ENCODE peak calls at places on chromosome 13, in seven cellular contexts. Q, P, O, F, K, R and G are unnamed samples.

GRCh38 chr13:26872444-26873173 is 112.0 kb upstream of the GPR12 start:
- DNase-seq in Q (peak), P (no peak), O (no peak), F (peak), K (peak), R (no peak), G (peak)

GRCh38 chr13:82323101-82323500 is 1559.2 kb downstream of the SLITRK1 start:
- DNase-seq in Q (no peak), P (no peak), O (no peak), F (no peak), K (no peak), R (no peak), G (no peak)

GRCh38 chr13:67314405-67314804 is 84.3 kb upstream of the PCDH9 start:
- DNase-seq in Q (no peak), P (no peak), O (no peak), F (no peak), K (no peak), R (no peak), G (no peak)

GRCh38 chr13:24747248-24748151 is 16.5 kb upstream of the RNF17 start:
- DNase-seq in Q (no peak), P (no peak), O (peak), F (no peak), K (no peak), R (no peak), G (no peak)

GRCh38 chr13:42575938-42576337 is 2.0 kb downstream of the TNFSF11 start:
- DNase-seq in Q (no peak), P (no peak), O (no peak), F (no peak), K (no peak), R (no peak), G (no peak)

GRCh38 chr13:39159393-39159792 is 121.1 kb downstream of the NHLRC3 start:
- DNase-seq in Q (no peak), P (no peak), O (no peak), F (no peak), K (no peak), R (no peak), G (no peak)

GRCh38 chr13:37313383-37313782 is 207.9 kb upstream of the CSNK1A1L start:
- DNase-seq in Q (no peak), P (peak), O (peak), F (no peak), K (no peak), R (no peak), G (no peak)

GRCh38 chr13:106491928-106492327 is 43.5 kb downstream of the EFNB2 start:
- DNase-seq in Q (no peak), P (no peak), O (no peak), F (no peak), K (no peak), R (no peak), G (peak)

GRCh38 chr13:23372264-23372905 is 61.1 kb downstream of the SACS start:
- DNase-seq in Q (no peak), P (no peak), O (no peak), F (no peak), K (no peak), R (no peak), G (no peak)

GRCh38 chr13:51520524-51520923 is 63.7 kb upstream of the WDFY2 start:
- DNase-seq in Q (no peak), P (peak), O (peak), F (no peak), K (no peak), R (peak), G (no peak)

GRCh38 chr13:29959086-29959485 is 108.7 kb upstream of the UBL3 start:
- DNase-seq in Q (no peak), P (no peak), O (no peak), F (no peak), K (no peak), R (no peak), G (no peak)

GRCh38 chr13:65585346-65585745 is 1644.8 kb downstream of the PCDH9 start:
- DNase-seq in Q (no peak), P (no peak), O (no peak), F (no peak), K (no peak), R (no peak), G (no peak)

GRCh38 chr13:27487776-27488175 is 37.4 kb upstream of the MTIF3 start:
- DNase-seq in Q (no peak), P (no peak), O (no peak), F (no peak), K (no peak), R (no peak), G (no peak)

GRCh38 chr13:71860547-71861131 is 6.4 kb downstream of the DACH1 start:
- DNase-seq in Q (no peak), P (no peak), O (no peak), F (no peak), K (no peak), R (no peak), G (no peak)

GRCh38 chr13:43785681-43786471 is 896 bp downstream of the ENOX1 start:
- DNase-seq in Q (peak), P (peak), O (peak), F (peak), K (no peak), R (peak), G (peak)

GRCh38 chr13:93635687-93636086 is 409.1 kb downstream of the GPC6 start:
- DNase-seq in Q (peak), P (no peak), O (no peak), F (no peak), K (no peak), R (no peak), G (no peak)

GRCh38 chr13:21435710-21436151 is 23.4 kb downstream of the ZDHHC20 start:
- DNase-seq in Q (peak), P (peak), O (peak), F (peak), K (peak), R (no peak), G (no peak)

GRCh38 chr13:39362652-39363390 is 240.2 kb downstream of the LHFPL6 start:
- DNase-seq in Q (no peak), P (no peak), O (no peak), F (no peak), K (no peak), R (no peak), G (no peak)

GRCh38 chr13:78022164-78022877 is 103.7 kb upstream of the EDNRB start:
- DNase-seq in Q (peak), P (peak), O (peak), F (no peak), K (peak), R (no peak), G (no peak)

GRCh38 chr13:59103004-59103768 is 1060.5 kb downstream of the DIAPH3 start:
- DNase-seq in Q (no peak), P (peak), O (no peak), F (no peak), K (no peak), R (no peak), G (no peak)

GRCh38 chr13:50075619-50076097 is 60.4 kb downstream of the KCNRG start:
- DNase-seq in Q (no peak), P (no peak), O (no peak), F (no peak), K (no peak), R (no peak), G (no peak)

DNA sequence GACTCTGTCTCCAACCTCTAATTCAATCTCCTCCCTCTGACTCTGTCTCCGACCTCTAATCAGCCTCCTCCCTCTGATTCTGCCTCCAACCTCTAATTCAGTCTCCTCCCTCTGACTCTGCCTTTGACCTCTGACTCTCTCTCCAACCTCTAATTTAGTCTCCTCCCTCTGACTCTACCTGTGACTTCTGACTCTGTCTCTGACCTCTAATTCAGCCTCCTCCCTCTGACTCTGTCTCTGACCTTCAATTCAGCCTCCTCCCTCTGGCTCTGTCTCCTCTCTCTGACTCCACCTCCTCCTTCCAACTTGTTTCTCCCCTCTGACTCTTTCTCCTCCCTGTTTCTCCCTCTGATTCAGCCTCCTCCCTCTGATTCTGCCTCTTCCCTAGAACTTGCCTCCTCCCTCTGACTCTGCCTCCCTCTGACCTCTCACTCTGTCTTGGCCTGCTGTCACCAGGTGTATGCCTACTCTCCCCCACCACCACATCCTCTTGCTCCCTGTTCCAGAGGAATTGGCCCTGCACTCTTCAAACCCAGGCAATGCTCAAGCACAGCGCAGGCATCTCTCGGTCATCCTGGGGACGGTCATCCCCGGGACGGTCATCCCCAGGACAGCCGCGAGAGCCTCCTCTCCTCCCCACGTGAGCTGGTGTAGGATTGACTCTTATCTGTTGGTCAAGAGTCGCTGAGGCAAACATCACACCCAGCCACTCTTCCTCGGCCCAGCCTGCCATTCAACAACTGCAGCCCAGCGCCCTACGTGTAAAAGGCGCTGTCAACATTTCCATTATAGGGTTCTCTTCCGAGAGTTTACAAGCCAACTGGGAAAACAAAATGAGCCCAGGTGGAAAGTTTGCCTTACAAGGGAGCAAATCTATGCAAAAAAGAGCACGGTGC is 60.2 kb downstream of the ZIC5 start:
- DNase-seq in Q (no peak), P (no peak), O (no peak), F (no peak), K (no peak), R (no peak), G (no peak)
- H3K27ac ChIP-seq in Q (no peak), P (no peak), O (no peak), F (no peak), K (no peak), R (no peak), G (no peak)

DNA sequence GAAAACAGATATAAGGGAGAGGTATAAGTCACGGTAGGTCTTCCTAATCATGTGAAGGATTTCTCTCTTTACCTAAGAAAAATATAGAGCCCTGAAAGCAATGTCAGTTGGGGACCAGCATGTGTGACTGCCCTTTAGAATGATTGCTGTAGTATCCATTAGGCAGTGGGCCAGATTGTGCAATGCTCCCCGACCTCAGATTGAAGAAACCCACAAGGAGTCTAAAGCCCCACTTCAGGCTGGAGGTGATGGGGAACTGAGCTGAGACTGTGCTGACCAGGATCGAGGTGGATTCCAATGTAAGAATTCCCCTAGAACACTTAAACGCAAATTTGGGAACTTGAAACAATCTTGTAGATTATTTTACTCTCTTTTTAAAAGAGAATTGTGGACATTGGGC is 614.4 kb downstream of the LIG4 start:
- DNase-seq in Q (no peak), P (no peak), O (no peak), F (no peak), K (no peak), R (no peak), G (no peak)
- H3K27ac ChIP-seq in Q (no peak), P (no peak), O (no peak), F (no peak), K (no peak), R (no peak), G (no peak)

GRCh38 chr13:113021811-113022210 is 52.8 kb downstream of the MCF2L start:
- DNase-seq in Q (no peak), P (no peak), O (no peak), F (peak), K (no peak), R (no peak), G (no peak)

GRCh38 chr13:113022391-113023216 is 53.6 kb downstream of the MCF2L start:
- DNase-seq in Q (no peak), P (no peak), O (peak), F (peak), K (no peak), R (no peak), G (no peak)

GRCh38 chr13:113024466-113024865 is 55.5 kb downstream of the MCF2L start:
- DNase-seq in Q (no peak), P (no peak), O (no peak), F (peak), K (no peak), R (no peak), G (no peak)

GRCh38 chr13:113023694-113024430 is 54.8 kb downstream of the MCF2L start:
- DNase-seq in Q (no peak), P (no peak), O (no peak), F (peak), K (no peak), R (no peak), G (no peak)

DNA sequence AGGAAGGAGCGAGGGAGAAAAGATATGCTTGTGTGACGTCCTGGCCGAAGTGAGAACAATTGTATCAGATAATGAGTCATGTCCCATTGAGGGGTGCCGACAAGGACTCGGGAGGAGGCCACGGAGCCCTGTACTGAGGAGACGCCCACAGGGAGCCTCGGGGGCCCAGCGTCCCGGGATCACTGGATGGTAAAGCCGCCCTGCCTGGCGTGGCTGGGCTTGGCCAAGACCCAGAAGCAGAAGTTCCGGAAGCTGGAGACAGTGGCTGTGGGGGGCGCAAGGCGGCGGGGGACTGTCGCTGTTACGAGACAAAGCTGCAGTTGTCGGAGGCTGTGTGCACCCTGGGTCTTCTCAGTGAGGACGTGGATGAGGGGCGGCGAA is 54.2 kb downstream of the MCF2L start:
- DNase-seq in Q (no peak), P (no peak), O (no peak), F (peak), K (no peak), R (no peak), G (no peak)
- H3K27ac ChIP-seq in Q (no peak), P (no peak), O (no peak), F (peak), K (no peak), R (no peak), G (peak)

DNA sequence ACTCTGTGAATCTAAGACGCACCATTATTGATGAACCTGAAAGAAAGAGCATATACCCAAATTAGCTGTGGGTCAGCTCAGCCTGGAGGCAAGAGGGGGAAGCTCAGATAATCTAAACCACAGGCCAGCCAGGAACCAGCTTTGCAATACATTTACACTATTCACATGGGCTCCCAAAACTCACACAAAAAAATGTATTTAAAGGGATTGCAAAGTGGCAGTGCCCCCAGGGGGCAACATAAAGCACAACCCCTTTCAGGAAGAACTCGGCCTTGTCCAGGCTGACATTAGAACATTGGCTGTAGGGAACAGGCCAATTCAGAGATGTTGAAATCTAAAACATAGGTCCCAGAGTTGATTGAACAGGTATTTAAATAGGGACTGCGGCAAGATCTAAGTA is 3.2 kb upstream of the PROZ start:
- DNase-seq in Q (no peak), P (no peak), O (no peak), F (no peak), K (no peak), R (no peak), G (no peak)
- H3K27ac ChIP-seq in Q (no peak), P (no peak), O (no peak), F (no peak), K (no peak), R (no peak), G (no peak)

DNA sequence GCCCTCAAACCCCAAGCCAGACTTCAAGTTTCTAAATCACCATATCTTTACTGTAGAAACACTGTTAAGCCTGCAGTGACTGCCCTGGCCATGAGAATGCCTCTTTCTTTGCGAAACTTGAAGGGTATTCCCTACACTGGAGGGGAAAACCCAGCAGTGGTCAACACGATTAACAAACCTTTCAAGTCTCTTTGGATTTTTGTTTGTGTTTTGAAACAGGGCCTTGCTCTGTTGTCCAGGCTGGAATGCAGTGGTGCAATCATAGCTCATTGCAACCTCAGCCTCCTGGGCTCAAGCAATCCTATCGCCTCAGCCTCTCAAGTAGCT is 17.4 kb upstream of the POMP start:
- DNase-seq in Q (no peak), P (no peak), O (no peak), F (no peak), K (no peak), R (no peak), G (no peak)
- H3K27ac ChIP-seq in Q (no peak), P (no peak), O (no peak), F (peak), K (no peak), R (no peak), G (no peak)

DNA sequence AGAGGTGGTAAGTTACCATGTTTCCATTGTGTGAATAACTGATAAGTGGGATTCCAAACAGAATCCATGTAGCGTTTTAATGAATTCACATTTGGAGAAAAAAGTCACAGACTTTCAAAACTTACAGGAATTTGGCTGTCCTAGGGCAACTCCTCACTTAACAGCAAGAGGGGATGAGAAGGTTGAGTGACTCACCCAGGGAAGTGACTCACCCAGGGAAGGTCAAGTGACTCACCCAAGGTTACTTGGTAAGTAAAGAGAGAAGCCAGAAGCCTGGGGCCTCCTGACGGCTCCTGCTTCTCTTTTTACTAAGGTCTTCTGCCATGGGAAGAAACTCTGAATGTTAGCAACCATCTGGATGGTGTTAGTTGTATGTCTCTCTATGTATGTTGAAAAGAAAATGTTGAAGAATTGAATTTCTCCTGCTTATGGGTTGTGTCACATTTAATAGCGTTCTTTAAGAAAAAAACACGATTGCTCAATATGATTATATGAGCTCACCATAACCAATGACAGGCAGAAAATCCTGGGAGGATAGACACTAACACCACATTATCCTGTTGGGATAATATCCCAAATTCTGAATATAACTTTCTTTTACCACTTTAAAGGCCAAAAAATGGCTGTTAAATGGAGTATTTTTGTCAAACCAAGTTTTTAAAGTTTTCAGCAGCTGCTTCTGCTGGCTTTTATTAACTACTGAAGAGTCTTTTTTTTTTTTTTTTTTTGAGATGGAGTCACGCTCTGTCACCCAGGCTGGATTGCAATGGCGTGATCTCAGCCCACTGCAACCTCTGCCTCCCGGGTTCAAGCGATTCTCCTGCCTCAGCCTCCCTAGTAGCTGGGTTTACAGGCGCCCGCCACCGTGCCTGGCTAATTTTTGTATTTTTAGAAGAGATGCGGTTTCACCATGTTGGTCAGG is 195.6 kb downstream of the GGACT start:
- DNase-seq in Q (peak), P (peak), O (peak), F (peak), K (no peak), R (peak), G (no peak)
- H3K27ac ChIP-seq in Q (no peak), P (peak), O (no peak), F (peak), K (no peak), R (peak), G (no peak)

GRCh38 chr13:28576037-28576436 is 81.1 kb upstream of the FLT1 start:
- DNase-seq in Q (no peak), P (no peak), O (no peak), F (no peak), K (no peak), R (no peak), G (no peak)

GRCh38 chr13:28579334-28579733 is 79.6 kb upstream of the POMP start:
- DNase-seq in Q (no peak), P (no peak), O (no peak), F (no peak), K (no peak), R (no peak), G (no peak)

GRCh38 chr13:28575200-28575599 is 80.3 kb upstream of the FLT1 start:
- DNase-seq in Q (no peak), P (no peak), O (no peak), F (no peak), K (no peak), R (no peak), G (no peak)

GRCh38 chr13:28573595-28574373 is 78.9 kb upstream of the FLT1 start:
- DNase-seq in Q (peak), P (no peak), O (no peak), F (no peak), K (no peak), R (no peak), G (no peak)

DNA sequence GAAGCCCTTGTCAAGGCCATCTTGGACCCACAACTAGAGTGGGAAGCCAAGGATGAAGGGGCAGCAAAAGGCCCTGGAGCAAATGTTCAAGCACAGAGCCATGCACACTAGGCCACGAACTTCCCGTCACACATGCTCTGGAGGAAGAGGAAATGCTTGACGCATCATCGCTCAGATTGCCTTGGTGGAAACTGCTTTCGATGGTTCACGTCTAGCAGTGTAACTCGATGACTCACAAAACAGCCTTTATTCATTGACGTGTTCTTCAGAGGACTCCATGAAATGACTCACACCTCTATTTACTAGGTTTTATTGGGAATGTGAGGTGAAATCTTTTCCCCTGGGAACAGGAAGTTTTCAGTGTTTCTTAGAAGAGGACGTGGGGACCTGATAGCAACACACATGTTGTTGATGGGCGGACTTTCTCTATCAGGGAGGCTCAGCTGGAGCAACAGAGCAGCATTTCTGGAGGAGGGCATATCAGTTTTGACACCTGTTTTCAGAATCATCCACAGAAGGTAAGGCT is 79.8 kb upstream of the FLT1 start:
- DNase-seq in Q (peak), P (peak), O (peak), F (no peak), K (no peak), R (no peak), G (no peak)
- H3K27ac ChIP-seq in Q (no peak), P (peak), O (peak), F (no peak), K (no peak), R (no peak), G (no peak)